ENCODE peak calls at places on chromosomes 16 and 17, in five cellular contexts. One of them, this sample, is unnamed.

GRCh38 chr16:52318259-52319008 is 228.5 kb downstream of the TOX3 start:
- DNase-seq in sigmoid colon: no peak
- DNase-seq in stomach: no peak
- DNase-seq in A549: no peak
- DNase-seq in ovary: no peak
- DNase-seq in this sample: no peak

GRCh38 chr17:55487727-55488436 is 23.4 kb downstream of the SMIM36 start:
- DNase-seq in A549: no peak
- DNase-seq in ovary: no peak
- DNase-seq in stomach: no peak
- DNase-seq in sigmoid colon: no peak
- DNase-seq in this sample: no peak

GRCh38 chr17:44733753-44734152 is 25.0 kb upstream of the ADAM11 start:
- DNase-seq in ovary: no peak
- DNase-seq in stomach: no peak
- DNase-seq in A549: peak
- DNase-seq in sigmoid colon: no peak
- DNase-seq in this sample: no peak

GRCh38 chr16:23836404-23837291 is 865 bp downstream of the PRKCB start:
- DNase-seq in sigmoid colon: peak
- DNase-seq in A549: no peak
- DNase-seq in ovary: no peak
- DNase-seq in stomach: peak
- DNase-seq in this sample: peak

GRCh38 chr16:29775742-29776408 is 2.2 kb upstream of the ZG16 start:
- DNase-seq in sigmoid colon: no peak
- DNase-seq in ovary: peak
- DNase-seq in A549: no peak
- DNase-seq in stomach: no peak
- DNase-seq in this sample: no peak

GRCh38 chr17:63445571-63446217 is 412 bp downstream of the CYB561 start:
- DNase-seq in sigmoid colon: no peak
- DNase-seq in stomach: peak
- DNase-seq in A549: peak
- DNase-seq in ovary: no peak
- DNase-seq in this sample: peak

GRCh38 chr16:1362807-1363206 is 11.1 kb downstream of the GNPTG start:
- DNase-seq in ovary: no peak
- DNase-seq in stomach: no peak
- DNase-seq in sigmoid colon: no peak
- DNase-seq in A549: no peak
- DNase-seq in this sample: no peak

GRCh38 chr17:73126716-73127473 is 34.4 kb upstream of the SLC39A11 start:
- DNase-seq in stomach: no peak
- DNase-seq in sigmoid colon: no peak
- DNase-seq in A549: no peak
- DNase-seq in ovary: no peak
- DNase-seq in this sample: no peak

GRCh38 chr16:56201030-56201429 is 9.7 kb downstream of the GNAO1 start:
- DNase-seq in ovary: no peak
- DNase-seq in A549: no peak
- DNase-seq in sigmoid colon: no peak
- DNase-seq in stomach: no peak
- DNase-seq in this sample: no peak

GRCh38 chr16:69804283-69804682 is 42.2 kb downstream of the WWP2 start:
- DNase-seq in ovary: no peak
- DNase-seq in sigmoid colon: no peak
- DNase-seq in A549: no peak
- DNase-seq in stomach: no peak
- DNase-seq in this sample: no peak
- H3K27ac ChIP-seq in ovary: no peak
- H3K27ac ChIP-seq in sigmoid colon: no peak
- H3K27ac ChIP-seq in A549: no peak
- H3K27ac ChIP-seq in stomach: no peak
- H3K27ac ChIP-seq in this sample: no peak

DNA sequence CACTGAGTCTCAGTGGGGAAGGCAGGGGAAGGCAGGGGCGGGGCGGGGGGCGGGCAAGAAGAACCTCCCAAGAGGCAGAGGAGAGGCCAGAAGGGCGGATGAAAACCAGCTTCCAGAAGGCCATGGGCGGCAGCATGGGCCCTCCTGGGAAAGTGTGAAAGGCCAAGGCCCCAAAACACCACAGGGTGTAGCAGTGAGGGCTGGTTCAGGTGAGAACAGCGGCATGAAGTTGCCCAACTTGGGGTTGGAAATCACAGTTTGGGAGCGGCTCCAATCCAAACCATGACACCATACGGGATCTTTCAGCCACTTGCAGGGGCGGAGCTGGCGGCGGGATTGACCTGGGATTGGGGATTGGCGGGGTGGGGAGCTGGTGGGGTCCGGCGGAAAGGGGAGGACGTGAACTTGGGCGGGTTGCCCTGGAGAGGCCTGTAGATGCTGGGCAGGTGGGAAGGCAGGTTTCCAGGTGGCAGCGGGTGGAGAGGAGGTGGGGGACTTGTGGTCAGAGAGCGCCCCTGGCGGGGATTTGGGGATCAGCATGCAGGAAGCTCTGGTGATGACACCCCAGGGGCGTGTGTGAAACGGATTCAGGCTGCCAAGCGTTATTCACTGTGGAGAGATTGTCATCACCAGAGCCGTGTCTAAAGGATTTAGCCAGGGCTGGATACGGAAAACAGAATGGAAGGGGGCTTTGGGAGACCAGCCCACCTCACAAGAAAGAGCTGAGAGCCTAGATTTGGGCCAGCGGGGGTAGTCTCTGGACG is 80.9 kb downstream of the ARHGAP23 start:
- DNase-seq in stomach: peak
- DNase-seq in ovary: peak
- DNase-seq in A549: peak
- DNase-seq in sigmoid colon: peak
- DNase-seq in this sample: peak
- TF ChIP-seq EP300 in stomach: no peak
- TF ChIP-seq EP300 in ovary: no peak
- TF ChIP-seq EP300 in A549: no peak
- TF ChIP-seq EP300 in sigmoid colon: no peak
- TF ChIP-seq EP300 in this sample: no peak

GRCh38 chr16:84975066-84975465 is 36.3 kb downstream of the ZDHHC7 start:
- DNase-seq in ovary: no peak
- DNase-seq in sigmoid colon: no peak
- DNase-seq in A549: no peak
- DNase-seq in stomach: no peak
- DNase-seq in this sample: no peak

GRCh38 chr16:84973226-84973625 is 38.1 kb downstream of the ZDHHC7 start:
- DNase-seq in A549: no peak
- DNase-seq in stomach: no peak
- DNase-seq in sigmoid colon: no peak
- DNase-seq in ovary: no peak
- DNase-seq in this sample: no peak

GRCh38 chr16:84975522-84975921 is 35.8 kb downstream of the ZDHHC7 start:
- DNase-seq in sigmoid colon: no peak
- DNase-seq in stomach: no peak
- DNase-seq in ovary: no peak
- DNase-seq in A549: no peak
- DNase-seq in this sample: no peak

GRCh38 chr16:84976644-84977400 is 34.5 kb downstream of the ZDHHC7 start:
- DNase-seq in stomach: peak
- DNase-seq in ovary: no peak
- DNase-seq in A549: no peak
- DNase-seq in sigmoid colon: peak
- DNase-seq in this sample: peak

GRCh38 chr16:84973776-84974523 is 37.4 kb downstream of the ZDHHC7 start:
- DNase-seq in sigmoid colon: no peak
- DNase-seq in stomach: no peak
- DNase-seq in ovary: no peak
- DNase-seq in A549: no peak
- DNase-seq in this sample: no peak
- TF ChIP-seq POLR2A in sigmoid colon: no peak
- TF ChIP-seq POLR2A in stomach: no peak
- TF ChIP-seq POLR2A in ovary: no peak
- TF ChIP-seq POLR2A in A549: no peak
- TF ChIP-seq POLR2A in this sample: no peak

DNA sequence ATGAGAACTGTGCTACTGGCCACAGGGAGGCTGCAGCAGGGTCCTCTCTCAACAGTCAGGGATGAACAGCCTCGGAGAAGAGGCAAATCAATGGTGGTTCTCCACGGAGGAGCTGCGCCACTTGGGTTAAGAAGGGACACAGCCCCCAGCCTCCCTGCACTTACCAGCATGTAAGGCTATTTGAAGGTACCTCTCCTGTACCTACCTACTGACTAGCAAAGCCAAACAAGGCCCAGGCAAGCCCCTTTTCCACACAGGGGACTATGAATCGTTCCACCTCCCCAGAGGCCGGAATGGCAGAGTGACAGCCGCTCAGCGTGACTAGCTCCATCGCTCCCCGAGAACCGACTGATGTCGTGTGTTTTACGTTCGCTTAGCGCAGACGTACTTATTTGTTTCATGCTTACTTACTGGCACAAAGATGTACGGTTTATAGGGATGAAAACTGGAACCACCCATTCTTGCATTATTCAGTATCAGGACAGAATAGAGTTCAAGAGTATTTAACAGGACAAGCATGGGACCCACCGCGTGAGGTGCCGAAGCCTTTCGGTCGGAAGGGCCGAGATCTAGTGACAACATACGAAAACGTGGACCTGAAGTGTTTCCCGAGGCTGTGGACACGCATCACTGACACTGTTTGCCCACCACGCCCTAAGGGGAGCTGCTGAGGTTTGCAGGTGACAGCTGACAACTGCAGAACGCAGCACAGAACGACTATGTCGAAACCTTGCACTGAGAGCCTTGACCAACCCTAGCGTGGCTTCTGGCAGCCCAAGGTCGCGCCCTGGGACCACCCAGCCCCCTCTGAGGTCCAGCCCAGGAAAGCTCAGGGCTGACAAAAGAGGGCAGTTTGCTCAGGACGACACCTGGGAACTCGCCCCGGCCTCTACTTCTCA is 1.0 kb downstream of the TEPSIN start:
- DNase-seq in ovary: no peak
- DNase-seq in sigmoid colon: no peak
- DNase-seq in A549: no peak
- DNase-seq in stomach: no peak
- DNase-seq in this sample: no peak
- H3K27ac ChIP-seq in ovary: no peak
- H3K27ac ChIP-seq in sigmoid colon: no peak
- H3K27ac ChIP-seq in A549: peak
- H3K27ac ChIP-seq in stomach: peak
- H3K27ac ChIP-seq in this sample: no peak

GRCh38 chr16:47081113-47081512 is 62.6 kb downstream of the NETO2 start:
- DNase-seq in sigmoid colon: no peak
- DNase-seq in ovary: no peak
- DNase-seq in A549: no peak
- DNase-seq in stomach: no peak
- DNase-seq in this sample: no peak

GRCh38 chr16:47084198-47084597 is 59.5 kb downstream of the NETO2 start:
- DNase-seq in sigmoid colon: no peak
- DNase-seq in A549: no peak
- DNase-seq in stomach: no peak
- DNase-seq in ovary: no peak
- DNase-seq in this sample: no peak

GRCh38 chr16:47079883-47080282 is 63.9 kb downstream of the NETO2 start:
- DNase-seq in sigmoid colon: no peak
- DNase-seq in stomach: no peak
- DNase-seq in ovary: no peak
- DNase-seq in A549: no peak
- DNase-seq in this sample: no peak
- TF ChIP-seq EP300 in sigmoid colon: no peak
- TF ChIP-seq EP300 in stomach: no peak
- TF ChIP-seq EP300 in ovary: no peak
- TF ChIP-seq EP300 in A549: no peak
- TF ChIP-seq EP300 in this sample: no peak